ENCODE peak calls at places on chromosomes 5 and 9, in five cellular contexts. O, I, Q, M and W are unnamed samples.

GRCh38 chr5:126503602-126504104 is 80.4 kb downstream of the GRAMD2B start:
- DNase-seq in O (no peak), I (no peak), Q (peak), M (no peak), W (no peak)

GRCh38 chr5:154477382-154478223 is 424 bp downstream of the HAND1 start:
- DNase-seq in O (no peak), I (no peak), Q (no peak), M (no peak), W (no peak)

GRCh38 chr5:149376711-149377447 is 2.2 kb downstream of the IL17B start:
- DNase-seq in O (no peak), I (no peak), Q (no peak), M (no peak), W (no peak)

GRCh38 chr5:73325546-73325945 is 123.0 kb downstream of the FOXD1 start:
- DNase-seq in O (no peak), I (no peak), Q (no peak), M (no peak), W (no peak)

GRCh38 chr5:128349044-128349629 is 188.9 kb downstream of the FBN2 start:
- DNase-seq in O (no peak), I (no peak), Q (no peak), M (no peak), W (no peak)

GRCh38 chr5:6745706-6746217 is 32.5 kb downstream of the TENT4A start:
- DNase-seq in O (no peak), I (no peak), Q (peak), M (no peak), W (no peak)

GRCh38 chr9:20512106-20512505 is 110.2 kb downstream of the MLLT3 start:
- DNase-seq in O (peak), I (no peak), Q (peak), M (no peak), W (no peak)

GRCh38 chr9:113640418-113640817 is 176.9 kb downstream of the RGS3 start:
- DNase-seq in O (no peak), I (peak), Q (no peak), M (no peak), W (no peak)

GRCh38 chr5:67246546-67246945 is 49.9 kb upstream of the CD180 start:
- DNase-seq in O (no peak), I (no peak), Q (no peak), M (no peak), W (no peak)

GRCh38 chr5:91339053-91339710 is 43.9 kb downstream of the ARRDC3 start:
- DNase-seq in O (peak), I (no peak), Q (no peak), M (no peak), W (no peak)

GRCh38 chr5:55481293-55481900 is 53.4 kb downstream of the PLPP1 start:
- DNase-seq in O (no peak), I (no peak), Q (no peak), M (no peak), W (no peak)

GRCh38 chr9:94874316-94874715 is 147.8 kb downstream of the AOPEP start:
- DNase-seq in O (no peak), I (no peak), Q (no peak), M (no peak), W (no peak)

GRCh38 chr9:71364196-71364955 is 243.0 kb upstream of the TRPM3 start:
- DNase-seq in O (peak), I (no peak), Q (peak), M (no peak), W (no peak)

GRCh38 chr9:119221281-119221680 is 148.0 kb downstream of the BRINP1 start:
- DNase-seq in O (no peak), I (no peak), Q (no peak), M (no peak), W (no peak)

GRCh38 chr9:14314424-14314928 is 535 bp upstream of the NFIB start:
- DNase-seq in O (no peak), I (peak), Q (no peak), M (no peak), W (no peak)

GRCh38 chr9:88420227-88420626 is 32.0 kb downstream of the SPIN1 start:
- DNase-seq in O (no peak), I (no peak), Q (no peak), M (no peak), W (no peak)